ENCODE peak calls at places on chromosome 14, in seven cellular contexts. R is MM.1S; H is right lobe of liver; V is CD4-positive, CD25-positive, alpha-beta regulatory T cell; W is lung; Q is cardiac muscle cell; B is psoas muscle. Y is an unnamed sample.

GRCh38 chr14:86934196-86934595 is 1058.8 kb downstream of the GALC start:
- DNase-seq in R (no peak), H (no peak), V (no peak), W (no peak), Q (no peak), B (no peak), Y (no peak)

GRCh38 chr14:91373591-91374245 is 43.9 kb downstream of the CCDC88C start:
- DNase-seq in R (peak; percentile 80), H (no peak), V (peak; percentile 88), W (no peak), Q (no peak), B (no peak), Y (no peak)

GRCh38 chr14:105931808-105932483 is 405.6 kb downstream of the TMEM121 start:
- DNase-seq in R (no peak), H (peak; percentile 8), V (peak; percentile 24), W (no peak), Q (no peak), B (no peak), Y (no peak)

GRCh38 chr14:53391156-53391555 is 238.0 kb upstream of the DDHD1 start:
- DNase-seq in R (no peak), H (no peak), V (no peak), W (no peak), Q (no peak), B (no peak), Y (no peak)

GRCh38 chr14:23302290-23303225 is at the start of gene PPP1R3E:
- DNase-seq in R (peak; percentile 84), H (peak; percentile 82), V (peak; percentile 95), W (peak; percentile 71), Q (peak; percentile 86), B (peak; percentile 76), Y (peak; percentile 80)

GRCh38 chr14:31362746-31363145 is 57.6 kb downstream of the HEATR5A start:
- DNase-seq in R (no peak), H (no peak), V (no peak), W (no peak), Q (no peak), B (no peak), Y (no peak)

GRCh38 chr14:89137514-89138163 is 279.4 kb downstream of the FOXN3 start:
- DNase-seq in R (no peak), H (no peak), V (no peak), W (peak; percentile 88), Q (no peak), B (peak; percentile 65), Y (peak; percentile 96)

GRCh38 chr14:91063119-91063518 is 2.7 kb upstream of the RPS6KA5 start:
- DNase-seq in R (peak; percentile 39), H (no peak), V (peak; percentile 92), W (no peak), Q (no peak), B (no peak), Y (no peak)

GRCh38 chr14:79395061-79395460 is 816.2 kb downstream of the DIO2 start:
- DNase-seq in R (no peak), H (no peak), V (no peak), W (no peak), Q (no peak), B (no peak), Y (no peak)

GRCh38 chr14:94029250-94029649 is 3.1 kb downstream of the OTUB2 start:
- DNase-seq in R (no peak), H (no peak), V (no peak), W (no peak), Q (no peak), B (no peak), Y (no peak)
- H3K4me1 ChIP-seq in R (no peaks in the 10 kb centered on the region), H (peaks cover 13% of the 10 kb centered on the region), V (peaks cover 10% of the 10 kb centered on the region), W (peaks cover 7% of the 10 kb centered on the region), Q (no peaks in the 10 kb centered on the region), B (no peaks in the 10 kb centered on the region), Y (no peaks in the 10 kb centered on the region)

GRCh38 chr14:92527724-92528123 is 14.1 kb downstream of the RIN3 start:
- DNase-seq in R (no peak), H (no peak), V (no peak), W (no peak), Q (no peak), B (no peak), Y (no peak)

GRCh38 chr14:92532490-92533163 is 19.0 kb downstream of the RIN3 start:
- DNase-seq in R (no peak), H (peak; percentile 86), V (no peak), W (no peak), Q (no peak), B (no peak), Y (no peak)

GRCh38 chr14:92528486-92529100 is 15.0 kb downstream of the RIN3 start:
- DNase-seq in R (no peak), H (no peak), V (no peak), W (no peak), Q (no peak), B (no peak), Y (no peak)

GRCh38 chr14:92531151-92531873 is 17.7 kb downstream of the RIN3 start:
- DNase-seq in R (no peak), H (no peak), V (peak; percentile 38), W (no peak), Q (no peak), B (peak; percentile 20), Y (no peak)

GRCh38 chr14:92529895-92530294 is 16.3 kb downstream of the RIN3 start:
- DNase-seq in R (no peak), H (no peak), V (no peak), W (no peak), Q (no peak), B (no peak), Y (no peak)
- H3K4me1 ChIP-seq in R (no peaks in the 10 kb centered on the region), H (peaks cover 26% of the 10 kb centered on the region), V (no peaks in the 10 kb centered on the region), W (peaks cover 28% of the 10 kb centered on the region), Q (no peaks in the 10 kb centered on the region), B (no peaks in the 10 kb centered on the region), Y (no peaks in the 10 kb centered on the region)

DNA sequence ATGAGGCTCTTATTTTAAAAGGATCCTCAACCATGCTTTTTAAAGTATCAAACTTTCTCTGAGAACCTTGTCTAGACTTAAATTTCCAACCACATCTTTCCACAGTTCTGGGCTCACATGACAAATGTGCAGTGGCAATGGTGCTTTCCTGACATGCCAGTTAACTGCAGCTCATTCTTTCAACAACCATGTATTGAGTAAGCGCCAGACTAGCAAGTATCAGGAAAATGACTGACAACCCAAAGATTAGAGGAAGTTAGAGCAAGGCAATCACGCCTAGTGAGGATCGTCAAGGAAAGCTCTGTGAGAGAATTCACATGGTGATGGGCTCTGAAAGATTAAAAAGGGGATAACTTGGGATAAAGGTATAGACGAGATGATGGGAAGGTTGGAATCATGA is 35.8 kb downstream of the FLVCR2 start:
- DNase-seq in R (no peak), H (no peak), V (no peak), W (no peak), Q (no peak), B (no peak), Y (no peak)
- H3K4me1 ChIP-seq in R (no peaks in the 10 kb centered on the region), H (no peaks in the 10 kb centered on the region), V (no peaks in the 10 kb centered on the region), W (peaks cover 3% of the 10 kb centered on the region), Q (no peaks in the 10 kb centered on the region), B (peaks cover 7% of the 10 kb centered on the region), Y (peaks cover 2% of the 10 kb centered on the region)

GRCh38 chr14:69300601-69301221 is 40.8 kb downstream of the GALNT16 start:
- DNase-seq in R (no peak), H (peak; percentile 28), V (no peak), W (no peak), Q (no peak), B (no peak), Y (peak; percentile 47)
- H3K4me1 ChIP-seq in R (peaks cover 3% of the 10 kb centered on the region), H (no peaks in the 10 kb centered on the region), V (no peaks in the 10 kb centered on the region), W (no peaks in the 10 kb centered on the region), Q (no peaks in the 10 kb centered on the region), B (no peaks in the 10 kb centered on the region), Y (no peaks in the 10 kb centered on the region)

DNA sequence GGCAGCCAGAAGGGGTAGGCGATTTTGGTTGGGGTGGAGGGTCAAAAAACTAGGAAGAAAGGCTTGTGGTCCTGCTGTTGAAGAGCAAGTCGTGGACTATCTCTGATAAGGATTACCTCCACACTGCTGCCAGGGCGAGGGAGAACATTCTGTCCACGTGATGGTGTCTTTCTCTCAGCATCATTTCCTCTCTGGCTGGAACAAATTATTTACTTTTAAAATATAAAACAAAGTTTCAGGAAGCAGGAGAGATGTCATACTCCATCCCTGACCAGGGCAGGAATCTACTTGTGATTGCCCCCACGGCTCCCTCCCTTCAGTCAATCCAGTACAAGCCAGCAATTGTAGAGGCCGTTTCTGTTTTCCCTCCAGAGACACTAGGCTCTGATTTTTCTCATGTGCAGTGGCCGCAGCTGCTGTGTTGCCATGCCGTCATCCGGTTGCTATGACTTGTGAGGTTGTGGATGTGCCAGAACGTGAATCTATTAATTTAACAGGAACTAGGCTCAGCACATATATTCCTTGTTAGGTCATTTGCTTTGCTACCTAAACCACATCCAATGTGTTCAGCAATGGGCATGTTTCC is 61.5 kb upstream of the PTGR2 start:
- DNase-seq in R (no peak), H (no peak), V (no peak), W (peak; percentile 42), Q (no peak), B (peak; percentile 64), Y (peak; percentile 89)
- H3K4me1 ChIP-seq in R (peaks cover 7% of the 10 kb centered on the region), H (peaks cover 27% of the 10 kb centered on the region), V (peaks cover 35% of the 10 kb centered on the region), W (peaks cover 9% of the 10 kb centered on the region), Q (peaks cover 25% of the 10 kb centered on the region), B (peaks cover 45% of the 10 kb centered on the region), Y (peaks cover 3% of the 10 kb centered on the region)

DNA sequence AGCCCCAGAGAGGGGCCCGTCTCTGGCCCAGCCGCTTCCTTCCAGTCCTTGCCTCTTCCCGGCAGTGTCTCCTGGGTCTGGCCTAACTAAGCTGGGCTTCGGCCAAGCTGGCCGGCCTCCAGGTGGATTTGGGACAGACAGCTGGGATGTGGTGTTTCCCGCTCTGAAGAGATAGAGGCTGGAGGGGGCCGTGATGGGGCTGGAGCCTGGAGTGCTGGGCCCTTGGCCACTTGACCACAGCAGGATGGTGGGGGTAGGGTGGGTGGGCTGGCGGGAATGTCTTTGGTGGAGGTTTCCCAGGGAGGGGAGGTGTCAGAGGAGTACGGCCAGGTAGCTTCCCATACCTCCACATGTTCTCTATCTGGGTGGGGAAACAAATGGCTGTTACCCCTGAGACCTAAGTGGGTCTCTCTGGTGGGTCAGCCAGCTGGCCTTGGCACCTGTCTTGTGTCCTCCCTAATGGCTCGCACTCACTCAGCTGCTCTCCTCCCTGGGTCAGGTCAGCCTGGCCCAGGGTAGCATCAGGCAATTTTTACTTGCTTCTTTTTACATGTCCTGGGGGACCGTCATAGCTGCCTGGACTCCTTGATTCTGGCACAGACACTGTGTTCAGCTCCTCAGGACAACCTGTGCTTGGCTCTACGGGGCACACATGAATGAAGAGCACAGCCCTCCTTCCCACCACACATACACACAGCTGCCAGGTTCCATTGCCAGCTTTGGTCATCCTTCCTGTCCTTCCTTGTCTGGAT is 19.8 kb upstream of the PGF start:
- DNase-seq in R (no peak), H (peak; percentile 83), V (no peak), W (peak; percentile 63), Q (no peak), B (peak; percentile 89), Y (peak; percentile 79)
- H3K4me1 ChIP-seq in R (no peaks in the 10 kb centered on the region), H (no peaks in the 10 kb centered on the region), V (no peaks in the 10 kb centered on the region), W (peaks cover 18% of the 10 kb centered on the region), Q (peaks cover 7% of the 10 kb centered on the region), B (peaks cover 45% of the 10 kb centered on the region), Y (no peaks in the 10 kb centered on the region)